ENCODE peak calls at places on chromosomes 1 and 21, in eight cellular contexts. V, P, N, R, M, C, L and D are unnamed samples.

GRCh38 chr1:98709906-98710305 is 48.4 kb downstream of the SNX7 start:
- DNase-seq in M (no peak), R (no peak), P (no peak), C (no peak), L (no peak), V (no peak), N (no peak), D (no peak)

GRCh38 chr1:160363010-160363409 is 3.9 kb upstream of the NHLH1 start:
- DNase-seq in M (no peak), N (no peak), C (no peak), R (no peak), V (no peak), P (no peak), L (no peak), D (no peak)

GRCh38 chr1:180674603-180675530 is 43.0 kb downstream of the XPR1 start:
- DNase-seq in R (no peak), C (no peak), V (no peak), L (no peak), M (peak; percentile 10), P (no peak), N (no peak), D (no peak)

GRCh38 chr1:204791453-204792366 is 79.0 kb upstream of the NFASC start:
- DNase-seq in P (peak; percentile 57), L (peak; percentile 69), N (peak; percentile 34), C (peak; percentile 87), R (no peak), M (peak; percentile 40), V (peak; percentile 48), D (peak; percentile 67)

GRCh38 chr1:70044832-70045231 is 160.5 kb downstream of the LRRC40 start:
- DNase-seq in N (no peak), P (no peak), L (no peak), C (no peak), V (no peak), R (no peak), M (peak; percentile 24), D (no peak)

GRCh38 chr1:164296172-164296571 is 262.8 kb upstream of the PBX1 start:
- DNase-seq in M (no peak), P (no peak), V (no peak), R (no peak), L (no peak), N (no peak), C (no peak), D (no peak)

GRCh38 chr1:205505791-205506190 is 1.3 kb downstream of the CDK18 start:
- DNase-seq in V (no peak), M (peak; percentile 72), P (peak; percentile 36), L (no peak), C (peak; percentile 24), N (no peak), R (peak; percentile 51), D (no peak)

GRCh38 chr21:42350271-42350885 is 416 bp downstream of the TFF2 start:
- DNase-seq in N (no peak), V (no peak), P (no peak), R (no peak), C (no peak), L (no peak), M (no peak), D (peak; percentile 8)

GRCh38 chr1:147238053-147238902 is 4.2 kb upstream of the CHD1L start:
- DNase-seq in N (no peak), V (no peak), L (no peak), R (no peak), M (peak; percentile 81), P (no peak), C (no peak), D (no peak)

GRCh38 chr1:243482237-243483022 is 226.6 kb downstream of the SDCCAG8 start:
- DNase-seq in P (no peak), C (peak; percentile 31), R (no peak), N (no peak), V (no peak), M (peak; percentile 68), L (no peak), D (no peak)

GRCh38 chr1:212238552-212238951 is 46.7 kb upstream of the PPP2R5A start:
- DNase-seq in V (no peak), N (no peak), R (no peak), L (no peak), C (peak; percentile 41), M (no peak), P (no peak), D (no peak)

GRCh38 chr1:66244429-66244828 is 289.5 kb upstream of the SGIP1 start:
- DNase-seq in V (no peak), P (no peak), C (no peak), L (no peak), N (no peak), R (no peak), M (no peak), D (no peak)

GRCh38 chr1:87226341-87226760 is 102.3 kb upstream of the LMO4 start:
- DNase-seq in P (peak; percentile 62), V (no peak), R (peak; percentile 9), C (peak; percentile 85), N (peak; percentile 24), M (peak; percentile 97), L (no peak), D (no peak)

GRCh38 chr1:192578144-192578909 is 2.8 kb downstream of the RGS1 start:
- DNase-seq in C (no peak), R (no peak), V (no peak), N (no peak), M (no peak), L (no peak), P (no peak), D (no peak)

GRCh38 chr1:192577145-192578140 is 1.9 kb downstream of the RGS1 start:
- DNase-seq in P (no peak), N (no peak), V (no peak), C (no peak), R (no peak), M (no peak), L (no peak), D (no peak)

GRCh38 chr1:192579319-192579738 is 3.8 kb downstream of the RGS1 start:
- DNase-seq in L (no peak), C (no peak), P (no peak), M (peak; percentile 35), V (no peak), R (no peak), N (no peak), D (no peak)

GRCh38 chr1:192581131-192581927 is 5.8 kb downstream of the RGS1 start:
- DNase-seq in R (no peak), N (no peak), P (no peak), L (no peak), M (no peak), V (no peak), C (no peak), D (no peak)

GRCh38 chr1:192580351-192580962 is 4.9 kb downstream of the RGS1 start:
- DNase-seq in P (no peak), N (no peak), R (no peak), L (no peak), M (peak; percentile 67), V (no peak), C (peak; percentile 42), D (no peak)
- TF ChIP-seq CTCF in P (peak; percentile 20), N (no peak), R (peak; percentile 47), L (no peak), M (peak; percentile 51), V (peak; percentile 52), C (no peak), D (no peak)

DNA sequence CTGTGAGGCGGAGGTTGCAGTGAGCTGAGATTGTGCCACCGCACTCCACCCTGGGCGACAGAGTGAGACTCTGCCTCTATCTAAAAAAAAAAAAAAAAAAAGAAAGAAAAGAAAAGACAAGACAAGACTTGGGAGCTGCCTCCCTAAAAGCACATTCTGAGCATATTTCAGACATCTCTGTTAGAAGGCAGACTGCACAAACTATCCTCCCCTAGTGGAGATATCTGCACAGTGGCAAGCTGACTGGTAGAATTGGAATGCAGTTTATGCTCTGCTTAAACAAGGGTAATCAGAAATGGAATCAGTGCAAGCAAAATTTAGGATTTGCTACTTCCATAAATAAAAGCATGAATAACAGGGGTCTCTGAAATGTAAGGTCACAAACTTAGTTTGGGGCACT is 31.8 kb downstream of the GNG4 start:
- DNase-seq in L (no peak), P (no peak), N (no peak), C (no peak), R (no peak), M (peak; percentile 41), V (no peak), D (no peak)
- TF ChIP-seq CTCF in L (no peak), P (no peak), N (no peak), C (no peak), R (no peak), M (peak; percentile 15), V (no peak), D (no peak)

GRCh38 chr1:108557311-108557710 is 2.6 kb upstream of the EEIG2 start:
- DNase-seq in R (no peak), P (no peak), C (no peak), N (no peak), M (no peak), L (no peak), V (no peak), D (no peak)
- TF ChIP-seq CTCF in R (no peak), P (no peak), C (no peak), N (no peak), M (no peak), L (no peak), V (no peak), D (no peak)

DNA sequence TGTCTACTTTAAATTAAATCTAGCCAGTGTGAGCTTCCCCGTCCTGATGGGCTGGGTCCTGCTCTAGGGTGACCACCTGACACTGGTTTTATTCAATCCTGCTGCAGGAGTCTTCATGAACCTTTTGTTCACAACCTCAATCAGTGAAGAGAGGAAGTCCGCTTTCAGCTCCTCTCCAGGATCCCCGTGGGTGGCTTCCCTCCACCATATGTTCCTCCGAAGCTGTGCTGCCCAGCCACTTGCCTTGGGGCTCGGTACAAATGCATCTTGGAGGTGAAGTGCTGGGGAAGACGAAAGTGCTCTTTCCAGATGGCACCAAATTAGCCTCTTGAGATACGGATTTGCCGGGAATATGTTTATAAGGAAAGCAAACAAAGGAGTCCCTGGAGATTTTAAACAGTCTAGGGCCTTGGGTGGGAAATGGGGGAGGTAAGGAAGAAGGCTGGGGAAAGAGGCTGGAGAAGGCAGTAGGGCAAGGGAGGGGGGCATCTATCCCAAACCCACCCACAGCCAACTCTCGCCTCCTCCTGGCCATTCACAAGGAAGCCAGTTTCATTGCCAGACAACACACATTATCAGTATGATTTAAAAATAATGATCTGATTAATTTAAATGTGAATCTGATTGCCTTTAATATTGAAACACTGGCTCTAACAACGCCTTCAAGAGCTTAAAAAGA is 430.8 kb downstream of the DISC1 start:
- DNase-seq in C (no peak), M (no peak), R (no peak), L (no peak), P (no peak), N (no peak), V (no peak), D (no peak)
- TF ChIP-seq CTCF in C (no peak), M (no peak), R (no peak), L (no peak), P (no peak), N (no peak), V (no peak), D (no peak)